ENCODE peak calls at places on chromosomes 4 and X, in five cellular contexts. R, X, E, M and K are unnamed samples. For H3K36me3, the result is how much of the 10 kb centered on the place peaks cover.

GRCh38 chr4:152773953-152774352 is 5.6 kb downstream of the TIGD4 start:
- DNase-seq in X (no peak), R (no peak), E (no peak), M (no peak), K (no peak)

GRCh38 chrX:17968367-17968766 is 107.3 kb upstream of the RAI2 start:
- DNase-seq in M (no peak), X (no peak), E (no peak), R (peak), K (no peak)

GRCh38 chr4:145782756-145783155 is 102.8 kb downstream of the C4orf51 start:
- DNase-seq in M (no peak), X (no peak), E (no peak), R (no peak), K (no peak)

GRCh38 chrX:97332963-97333362 is 449.3 kb downstream of the RPA4 start:
- DNase-seq in M (no peak), R (no peak), X (peak), E (no peak), K (no peak)

GRCh38 chr4:159487284-159487747 is 384.4 kb downstream of the RAPGEF2 start:
- DNase-seq in R (peak), E (peak), M (no peak), X (peak), K (peak)

GRCh38 chr4:155666701-155667537 is at the start of gene GUCY1A1:
- DNase-seq in X (no peak), M (peak), E (no peak), R (peak), K (peak)

GRCh38 chr4:53346920-53347852 is 18.7 kb downstream of the SCFD2 start:
- DNase-seq in R (no peak), X (peak), M (no peak), E (no peak), K (no peak)

GRCh38 chr4:142778908-142779307 is 67.2 kb downstream of the INPP4B start:
- DNase-seq in E (no peak), X (peak), R (no peak), M (no peak), K (no peak)

GRCh38 chr4:27514711-27515110 is 654.1 kb downstream of the STIM2 start:
- DNase-seq in R (no peak), M (no peak), X (no peak), E (no peak), K (no peak)

GRCh38 chr4:48970471-48970921 is 15.6 kb upstream of the CWH43 start:
- DNase-seq in X (peak), R (no peak), M (no peak), E (no peak), K (no peak)

GRCh38 chr4:88820723-88821368 is 123.2 kb upstream of the NAP1L5 start:
- DNase-seq in M (no peak), R (no peak), X (peak), E (no peak), K (no peak)

GRCh38 chr4:78634011-78634664 is 82.6 kb downstream of the ANXA3 start:
- DNase-seq in X (no peak), R (no peak), M (no peak), E (no peak), K (no peak)

GRCh38 chr4:1235381-1236102 is 13.4 kb downstream of the CTBP1 start:
- DNase-seq in X (no peak), R (no peak), E (no peak), M (peak), K (no peak)

GRCh38 chr4:188130355-188130754 is 8.9 kb upstream of the TRIML1 start:
- DNase-seq in X (no peak), R (peak), E (no peak), M (no peak), K (no peak)

GRCh38 chrX:14032383-14032782 is 2.7 kb upstream of the GEMIN8 start:
- DNase-seq in M (no peak), E (no peak), X (peak), R (peak), K (peak)

GRCh38 chr4:7828011-7828720 is 111.5 kb downstream of the AFAP1 start:
- DNase-seq in M (no peak), E (no peak), X (peak), R (no peak), K (no peak)

GRCh38 chrX:12223650-12224049 is 85.4 kb downstream of the FRMPD4 start:
- DNase-seq in R (no peak), E (no peak), M (no peak), X (peak), K (no peak)

GRCh38 chr4:125097729-125098128 is 217.0 kb upstream of the FAT4 start:
- DNase-seq in E (no peak), R (no peak), X (no peak), M (no peak), K (no peak)

GRCh38 chrX:10470009-10470408 is 150.4 kb downstream of the MID1 start:
- DNase-seq in E (no peak), X (peak), R (no peak), M (no peak), K (no peak)

GRCh38 chrX:10467793-10468192 is 152.6 kb downstream of the MID1 start:
- DNase-seq in M (no peak), R (no peak), E (no peak), X (peak), K (no peak)

GRCh38 chrX:10474510-10474909 is 145.9 kb downstream of the MID1 start:
- DNase-seq in E (no peak), R (no peak), M (no peak), X (no peak), K (no peak)

GRCh38 chrX:10471426-10471825 is 149.0 kb downstream of the MID1 start:
- DNase-seq in E (no peak), X (no peak), M (no peak), R (no peak), K (no peak)
- H3K36me3 ChIP-seq in E (under half), X (under half), M (under half), R (under half), K (under half)

GRCh38 chr4:82577451-82577850 is 15.7 kb upstream of the TMEM150C start:
- DNase-seq in X (no peak), E (no peak), R (no peak), M (no peak), K (no peak)
- H3K9ac ChIP-seq in X (no peak), E (no peak), R (no peak), M (no peak), K (no peak)

GRCh38 chr4:72701987-72702819 is 133.2 kb upstream of the ADAMTS3 start:
- DNase-seq in E (no peak), X (peak), M (no peak), R (peak), K (peak)
- H3K4me3 ChIP-seq in E (no peak), X (peak), M (peak), R (no peak), K (no peak)

GRCh38 chrX:94454606-94455005 is 780.6 kb downstream of the FAM133A start:
- DNase-seq in R (peak), M (no peak), X (no peak), E (no peak), K (no peak)
- H3K36me3 ChIP-seq in R (under half), M (under half), X (under half), E (under half), K (under half)

GRCh38 chr4:68388347-68388746 is 38.5 kb upstream of the YTHDC1 start:
- DNase-seq in R (no peak), E (no peak), X (no peak), M (no peak), K (no peak)
- H3K9ac ChIP-seq in R (no peak), E (no peak), X (no peak), M (no peak), K (no peak)

GRCh38 chrX:47632664-47633063 is 2.9 kb upstream of the CFP start:
- DNase-seq in M (no peak), R (no peak), E (no peak), X (no peak), K (no peak)

GRCh38 chrX:47634871-47635575 is 5.3 kb upstream of the CFP start:
- DNase-seq in M (no peak), E (no peak), R (no peak), X (no peak), K (no peak)

GRCh38 chrX:47638816-47639215 is 9.1 kb upstream of the CFP start:
- DNase-seq in R (no peak), M (no peak), X (no peak), E (no peak), K (peak)

GRCh38 chrX:47633671-47634590 is 4.2 kb upstream of the CFP start:
- DNase-seq in R (no peak), X (peak), M (no peak), E (no peak), K (no peak)

GRCh38 chrX:47637546-47638195 is 7.9 kb upstream of the CFP start:
- DNase-seq in X (no peak), E (no peak), M (peak), R (peak), K (peak)
- H3K4me3 ChIP-seq in X (no peak), E (peak), M (no peak), R (no peak), K (no peak)